ENCODE peak calls at places on chromosomes 13 and 19, in four cellular contexts. F is osteoblast, O is transverse colon, U is spleen. H is an unnamed sample.

GRCh38 chr13:114104626-114105350 is 27.6 kb downstream of the RASA3 start:
- DNase-seq in U (peak; percentile 68), O (peak; percentile 4), F (peak; percentile 84), H (peak; percentile 35)

GRCh38 chr19:19434483-19435045 is 29.1 kb downstream of the GATAD2A start:
- DNase-seq in U (no peak), O (no peak), F (no peak), H (no peak)

GRCh38 chr13:22915442-22916082 is 265.2 kb upstream of the SGCG start:
- DNase-seq in F (peak; percentile 58), U (no peak), O (peak; percentile 68), H (peak; percentile 59)

GRCh38 chr19:41734585-41734984 is 20.7 kb upstream of the CEACAM6 start:
- DNase-seq in O (peak; percentile 87), U (no peak), F (no peak), H (peak; percentile 64)

GRCh38 chr13:98353750-98354149 is 176.7 kb upstream of the RNF113B start:
- DNase-seq in U (no peak), F (no peak), O (no peak), H (no peak)

GRCh38 chr13:108077284-108077683 is 138.1 kb downstream of the LIG4 start:
- DNase-seq in F (no peak), O (no peak), U (no peak), H (no peak)

GRCh38 chr13:110925023-110925608 is 10.2 kb upstream of the ANKRD10 start:
- DNase-seq in O (no peak), F (no peak), U (no peak), H (no peak)

GRCh38 chr13:110138009-110138699 is 168.8 kb downstream of the COL4A1 start:
- DNase-seq in O (peak; percentile 49), F (peak; percentile 99), U (peak; percentile 90), H (peak; percentile 80)

GRCh38 chr19:35140898-35141626 is 2.0 kb upstream of the FXYD7 start:
- DNase-seq in U (peak; percentile 97), F (peak; percentile 100), O (peak; percentile 97), H (peak; percentile 96)

GRCh38 chr13:83377486-83377885 is 504.8 kb downstream of the SLITRK1 start:
- DNase-seq in U (no peak), F (peak; percentile 4), O (no peak), H (no peak)

GRCh38 chr13:75550159-75550567 is 572 bp downstream of the UCHL3 start:
- DNase-seq in O (peak; percentile 41), U (no peak), F (no peak), H (no peak)

GRCh38 chr13:95115525-95115924 is 185.7 kb downstream of the ABCC4 start:
- DNase-seq in F (peak; percentile 21), O (peak; percentile 10), U (no peak), H (no peak)

GRCh38 chr13:45932611-45933182 is 81.1 kb upstream of the SIAH3 start:
- DNase-seq in F (no peak), O (no peak), U (no peak), H (no peak)

GRCh38 chr19:38878575-38879399 is 712 bp upstream of the RINL start:
- DNase-seq in U (peak; percentile 78), O (no peak), F (peak; percentile 72), H (no peak)

GRCh38 chr19:6599866-6600454 is 9.0 kb upstream of the CD70 start:
- DNase-seq in O (no peak), U (no peak), F (no peak), H (no peak)

GRCh38 chr19:6602729-6603114 is 11.8 kb upstream of the CD70 start:
- DNase-seq in F (no peak), U (no peak), O (no peak), H (no peak)

GRCh38 chr19:6608950-6609349 is 18.0 kb upstream of the CD70 start:
- DNase-seq in U (no peak), F (peak; percentile 11), O (no peak), H (no peak)

GRCh38 chr19:6604906-6605305 is 14.0 kb upstream of the CD70 start:
- DNase-seq in F (no peak), U (no peak), O (no peak), H (no peak)
- H3K4me1 ChIP-seq in F (no peaks in the 10 kb centered on the region), U (peaks cover 18% of the 10 kb centered on the region), O (no peaks in the 10 kb centered on the region), H (no peaks in the 10 kb centered on the region)

DNA sequence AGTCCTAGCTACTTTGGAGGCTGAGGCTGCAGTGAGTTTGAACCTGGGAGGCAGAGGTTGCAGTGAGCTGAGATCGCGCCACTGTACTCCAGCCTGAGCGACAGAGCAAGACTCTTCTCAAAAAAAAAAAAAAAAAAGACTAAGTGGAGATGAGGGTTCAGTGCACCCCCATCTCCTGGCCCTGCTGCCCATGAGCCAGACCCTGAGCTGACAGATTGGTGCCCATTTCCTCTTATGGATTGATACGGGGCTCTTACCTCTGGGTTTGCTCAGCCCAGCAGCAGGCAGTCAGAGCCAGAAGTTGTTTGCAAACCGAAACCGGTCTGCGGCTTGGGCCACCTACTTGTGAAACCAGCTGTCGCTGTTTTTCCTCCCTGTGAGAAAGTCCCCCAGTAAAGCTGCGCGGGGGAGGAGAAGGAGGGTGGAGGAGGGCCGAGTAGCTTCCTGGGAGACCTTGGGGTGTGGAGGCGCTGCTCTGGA is 36.9 kb downstream of the ARRDC2 start:
- DNase-seq in F (peak; percentile 89), U (peak; percentile 96), O (peak; percentile 86), H (peak; percentile 86)
- H3K4me3 ChIP-seq in F (peak overlapping the region; percentile 66), U (peak overlapping the region; percentile 22), O (peak overlapping the region; percentile 21), H (peak overlapping the region; percentile 51)

GRCh38 chr13:74280093-74280794 is 146.0 kb upstream of the KLF12 start:
- DNase-seq in O (no peak), F (no peak), U (no peak), H (no peak)

GRCh38 chr13:74280795-74281490 is 146.7 kb upstream of the KLF12 start:
- DNase-seq in F (peak; percentile 76), O (no peak), U (no peak), H (no peak)

GRCh38 chr13:74274946-74275345 is 140.7 kb upstream of the KLF12 start:
- DNase-seq in O (no peak), F (no peak), U (no peak), H (no peak)

GRCh38 chr13:74273591-74273990 is 139.4 kb upstream of the KLF12 start:
- DNase-seq in F (no peak), O (no peak), U (no peak), H (no peak)

GRCh38 chr13:74278901-74279300 is 144.7 kb upstream of the KLF12 start:
- DNase-seq in O (no peak), U (no peak), F (no peak), H (no peak)
- H3K27ac ChIP-seq in O (no peak overlapping the region), U (no peak overlapping the region), F (no peak overlapping the region), H (no peak overlapping the region)

GRCh38 chr19:2087621-2088100 is 8.5 kb downstream of the MOB3A start:
- DNase-seq in U (peak; percentile 88), O (peak; percentile 50), F (peak; percentile 46), H (no peak)

GRCh38 chr19:2089001-2089711 is 7.0 kb downstream of the MOB3A start:
- DNase-seq in O (no peak), F (peak; percentile 82), U (no peak), H (no peak)

GRCh38 chr19:2083174-2083854 is 12.8 kb downstream of the MOB3A start:
- DNase-seq in F (peak; percentile 58), U (peak; percentile 90), O (peak; percentile 64), H (no peak)

GRCh38 chr19:2081873-2082810 is 14.0 kb downstream of the MOB3A start:
- DNase-seq in U (peak; percentile 92), F (peak; percentile 54), O (peak; percentile 64), H (peak; percentile 85)

GRCh38 chr19:2084993-2085720 is 11.0 kb downstream of the MOB3A start:
- DNase-seq in O (peak; percentile 88), U (peak; percentile 97), F (peak; percentile 91), H (peak; percentile 91)
- H3K4me1 ChIP-seq in O (no peaks in the 10 kb centered on the region), U (peaks cover 100% of the 10 kb centered on the region), F (peaks cover 19% of the 10 kb centered on the region), H (peaks cover 78% of the 10 kb centered on the region)

DNA sequence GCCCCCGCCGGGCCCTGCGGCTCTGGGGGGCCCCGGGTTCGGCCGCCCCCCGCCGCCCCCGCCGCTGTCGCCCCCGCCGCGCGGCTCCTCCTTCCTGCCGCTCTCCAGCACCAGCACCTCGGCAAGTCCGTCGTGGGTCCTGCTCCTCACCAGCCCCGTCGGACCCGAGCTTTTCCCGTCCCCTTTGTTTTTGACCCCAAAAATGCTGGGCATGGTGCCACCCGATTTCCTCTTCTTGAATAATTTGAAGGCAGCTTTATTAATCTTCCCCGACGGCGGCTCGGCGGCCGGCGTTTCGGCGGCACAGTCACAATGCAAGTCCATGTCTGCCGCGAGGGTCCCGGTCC is 945 bp downstream of the AMER2 start:
- DNase-seq in U (no peak), F (no peak), O (no peak), H (no peak)
- H3K4me3 ChIP-seq in U (peak overlapping the region; percentile 23), F (no peak overlapping the region), O (peak overlapping the region; percentile 23), H (peak overlapping the region; percentile 39)

H was measured in lower lobe of right lung.